ENCODE peak calls at places on chromosomes 1 and 21, in eight cellular contexts. P is pancreas; V is HT1080; S is breast epithelium; Y is HS-5; J is cardiac fibroblast; C is naive thymus-derived CD8-positive, alpha-beta T cell; B is CD8-positive, alpha-beta T cell. A is an unnamed sample.

GRCh38 chr1:193058529-193059281 is 455 bp downstream of the UCHL5 start:
- DNase-seq in C (peak; percentile 30), B (peak; percentile 45), J (peak; percentile 59), Y (no peak), S (peak; percentile 19), V (peak; percentile 49), P (peak; percentile 48), A (peak; percentile 49)

GRCh38 chr1:215568287-215568692 is 1.2 kb downstream of the KCTD3 start:
- DNase-seq in Y (peak; percentile 49), J (peak; percentile 70), P (no peak), V (peak; percentile 51), B (no peak), S (peak; percentile 25), C (no peak), A (no peak)

GRCh38 chr1:95371666-95372320 is 137.8 kb downstream of the RWDD3 start:
- DNase-seq in S (no peak), C (no peak), P (no peak), J (no peak), B (no peak), V (no peak), Y (no peak), A (no peak)

GRCh38 chr21:45618287-45618686 is 25.2 kb upstream of the PCBP3 start:
- DNase-seq in P (no peak), B (no peak), S (no peak), V (no peak), J (peak; percentile 69), Y (no peak), C (no peak), A (no peak)

GRCh38 chr1:113388621-113389355 is 1.5 kb upstream of the MAGI3 start:
- DNase-seq in C (no peak), B (no peak), V (peak; percentile 73), P (peak; percentile 67), S (peak; percentile 18), J (no peak), Y (no peak), A (no peak)

GRCh38 chr1:5565726-5566125 is 426.5 kb downstream of the NPHP4 start:
- DNase-seq in J (no peak), V (no peak), C (no peak), B (no peak), Y (no peak), S (no peak), P (no peak), A (no peak)

GRCh38 chr1:10122926-10123325 is 87.4 kb upstream of the KIF1B start:
- DNase-seq in Y (no peak), V (no peak), J (peak; percentile 52), C (no peak), S (no peak), B (no peak), P (no peak), A (no peak)

GRCh38 chr1:200535605-200536004 is 84.9 kb downstream of the KIF14 start:
- DNase-seq in J (peak; percentile 40), B (no peak), Y (no peak), S (no peak), V (peak; percentile 50), P (peak; percentile 50), C (no peak), A (no peak)

GRCh38 chr21:21003701-21004100 is 5.5 kb downstream of the NCAM2 start:
- DNase-seq in P (no peak), S (no peak), J (peak; percentile 59), V (peak; percentile 53), C (no peak), B (no peak), Y (peak; percentile 18), A (peak; percentile 9)

GRCh38 chr1:246597340-246597739 is 31.1 kb downstream of the CNST start:
- DNase-seq in C (no peak), V (peak; percentile 13), J (peak; percentile 97), S (no peak), B (no peak), P (peak; percentile 51), Y (no peak), A (no peak)

GRCh38 chr1:183724350-183725042 is 71.4 kb upstream of the APOBEC4 start:
- DNase-seq in B (no peak), J (no peak), S (no peak), V (no peak), Y (no peak), P (no peak), C (no peak), A (no peak)

GRCh38 chr1:205032512-205032911 is 10.5 kb upstream of the CNTN2 start:
- DNase-seq in S (no peak), C (no peak), P (no peak), Y (no peak), V (no peak), J (no peak), B (no peak), A (no peak)

GRCh38 chr1:202058001-202058908 is 47.9 kb downstream of the ELF3 start:
- DNase-seq in Y (peak; percentile 18), P (no peak), V (peak; percentile 86), S (peak; percentile 24), J (peak; percentile 53), B (no peak), C (no peak), A (no peak)

GRCh38 chr1:191255354-191256057 is 777.8 kb upstream of the BRINP3 start:
- DNase-seq in Y (no peak), J (no peak), S (no peak), C (no peak), B (no peak), P (no peak), V (peak; percentile 20), A (no peak)